ENCODE peak calls at places on chromosomes 4 and X, in four cellular contexts. W, B, V and R are unnamed samples.

GRCh38 chrX:134006484-134007161 is 21.2 kb upstream of the GPC3 start:
- DNase-seq in V (no peak), W (no peak), B (no peak), R (no peak)

GRCh38 chr4:153962311-153963039 is 173.6 kb upstream of the SFRP2 start:
- DNase-seq in W (no peak), V (no peak), B (no peak), R (no peak)

GRCh38 chr4:48481581-48481980 is 1.6 kb upstream of the SLC10A4 start:
- DNase-seq in B (no peak), V (no peak), W (no peak), R (no peak)

GRCh38 chr4:128572778-128573241 is 236.7 kb upstream of the JADE1 start:
- DNase-seq in V (no peak), B (no peak), W (no peak), R (no peak)

GRCh38 chrX:52359614-52360232 is 9.1 kb upstream of the XAGE2 start:
- DNase-seq in W (no peak), V (no peak), B (no peak), R (no peak)

GRCh38 chrX:2549874-2550273 is 49.1 kb upstream of the DHRSX start:
- DNase-seq in B (no peak), W (no peak), V (no peak), R (no peak)

GRCh38 chr4:15034071-15034764 is 31.9 kb downstream of the CPEB2 start:
- DNase-seq in W (no peak), V (peak; percentile 68), B (no peak), R (no peak)

GRCh38 chr4:169707958-169708643 is 49.6 kb downstream of the HPF1 start:
- DNase-seq in B (no peak), W (no peak), V (peak; percentile 31), R (no peak)

GRCh38 chrX:4830880-4831557 is 1117.6 kb upstream of the PRKX start:
- DNase-seq in W (no peak), V (no peak), B (no peak), R (no peak)

GRCh38 chrX:139559383-139560042 is 29.0 kb downstream of the F9 start:
- DNase-seq in B (peak; percentile 10), V (peak; percentile 43), W (no peak), R (no peak)

GRCh38 chrX:85243761-85244410 is at the start of the genes SATL1 and ZNF711:
- DNase-seq in V (peak; percentile 51), W (peak; percentile 24), B (peak; percentile 54), R (no peak)

GRCh38 chr4:25351777-25352421 is 25.2 kb upstream of the ANAPC4 start:
- DNase-seq in V (peak; percentile 72), W (no peak), B (no peak), R (no peak)

GRCh38 chr4:19319607-19320006 is 932.1 kb upstream of the SLIT2 start:
- DNase-seq in W (no peak), B (no peak), V (no peak), R (no peak)

GRCh38 chr4:62871057-62871456 is 1538.2 kb downstream of the TECRL start:
- DNase-seq in V (no peak), B (no peak), W (no peak), R (no peak)

GRCh38 chrX:581717-582116 is 48.9 kb upstream of the SHOX start:
- DNase-seq in W (no peak), B (no peak), V (no peak), R (no peak)

GRCh38 chr4:184906480-184907097 is 80.8 kb upstream of the ACSL1 start:
- DNase-seq in V (no peak), W (no peak), B (no peak), R (no peak)

GRCh38 chr4:121648518-121648917 is 48.3 kb downstream of the ANXA5 start:
- DNase-seq in V (no peak), B (no peak), W (no peak), R (no peak)

GRCh38 chr4:38860788-38861424 is 4.3 kb upstream of the TLR6 start:
- DNase-seq in V (peak; percentile 26), B (peak; percentile 67), W (peak; percentile 67), R (no peak)

GRCh38 chr4:99723555-99724450 is 66.2 kb upstream of the C4orf54 start:
- DNase-seq in W (no peak), B (peak; percentile 76), V (peak; percentile 88), R (peak; percentile 81)

GRCh38 chr4:138632856-138633255 is 382.7 kb upstream of the NOCT start:
- DNase-seq in B (no peak), V (no peak), W (no peak), R (no peak)

GRCh38 chrX:153829799-153830631 is at the start of gene PDZD4:
- DNase-seq in W (no peak), V (no peak), B (no peak), R (no peak)
- H3K4me3 ChIP-seq in W (peak within 1 kb of the TSS; percentile 51), V (no peak within 1 kb of the TSS), B (peak within 1 kb of the TSS; percentile 26), R (peak within 1 kb of the TSS; percentile 31)

GRCh38 chrX:10048076-10048475 is 80.9 kb downstream of the CLDN34 start:
- DNase-seq in B (no peak), V (no peak), W (no peak), R (no peak)
- H3K4me1 ChIP-seq in B (no peaks in the 10 kb centered on the region), V (peaks cover 8% of the 10 kb centered on the region), W (no peaks in the 10 kb centered on the region), R (no peaks in the 10 kb centered on the region)

GRCh38 chrX:135522132-135522530 is 1.7 kb downstream of the INTS6L start:
- DNase-seq in B (no peak), W (no peak), V (no peak), R (no peak)

GRCh38 chrX:135522878-135523693 is 2.6 kb downstream of the INTS6L start:
- DNase-seq in W (no peak), V (no peak), B (no peak), R (no peak)

GRCh38 chrX:135520022-135520552 is 373 bp upstream of the INTS6L start:
- DNase-seq in V (peak; percentile 60), B (no peak), W (no peak), R (no peak)

GRCh38 chrX:135520553-135521404 is at the start of gene INTS6L:
- DNase-seq in W (peak; percentile 94), B (peak; percentile 91), V (peak; percentile 88), R (peak; percentile 67)

GRCh38 chrX:135521405-135522131 is 1.1 kb downstream of the INTS6L start:
- DNase-seq in V (peak; percentile 85), W (peak; percentile 77), B (peak; percentile 88), R (peak; percentile 62)
- TF ChIP-seq POLR2A in V (peak; percentile 60), W (peak; percentile 41), B (peak; percentile 85), R (peak; percentile 33)

GRCh38 chrX:40064055-40064597 is 33.6 kb downstream of the BCOR start:
- DNase-seq in V (no peak), W (no peak), B (no peak), R (no peak)

GRCh38 chrX:40063555-40063954 is 34.2 kb downstream of the BCOR start:
- DNase-seq in W (no peak), V (no peak), B (no peak), R (no peak)

GRCh38 chrX:40061005-40061404 is 36.8 kb downstream of the BCOR start:
- DNase-seq in V (no peak), W (no peak), B (no peak), R (no peak)

GRCh38 chrX:40061871-40062524 is 35.8 kb downstream of the BCOR start:
- DNase-seq in W (no peak), V (no peak), B (no peak), R (no peak)

GRCh38 chrX:40062525-40063193 is 35.1 kb downstream of the BCOR start:
- DNase-seq in W (no peak), V (no peak), B (no peak), R (no peak)
- H3K4me3 ChIP-seq in W (no peak overlapping the region), V (no peak overlapping the region), B (no peak overlapping the region), R (no peak overlapping the region)

DNA sequence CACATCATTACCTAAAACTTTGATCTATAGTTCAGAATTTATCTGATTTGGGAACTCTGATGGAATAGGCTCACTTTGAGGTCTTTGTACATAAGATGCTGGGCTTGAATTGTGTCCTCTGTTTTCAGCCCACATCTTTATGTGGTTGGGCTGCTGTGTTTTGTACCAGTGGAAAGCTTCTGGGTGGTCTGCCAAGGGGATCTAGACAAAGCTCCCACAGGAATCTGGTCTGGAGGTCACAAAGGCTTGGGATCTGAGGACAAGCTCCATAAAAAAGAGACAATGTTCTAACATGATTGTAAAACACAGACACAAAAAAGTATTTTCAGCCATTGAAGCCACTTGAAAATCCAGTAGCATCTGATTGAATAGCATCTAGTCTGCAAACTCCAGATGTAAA is 393.5 kb upstream of the PITX2 start:
- DNase-seq in V (no peak), B (no peak), W (no peak), R (no peak)
- H3K4me1 ChIP-seq in V (no peaks in the 10 kb centered on the region), B (no peaks in the 10 kb centered on the region), W (no peaks in the 10 kb centered on the region), R (no peaks in the 10 kb centered on the region)

GRCh38 chr4:145881991-145882390 is 56.6 kb downstream of the ZNF827 start:
- DNase-seq in V (no peak), W (peak; percentile 69), B (peak; percentile 85), R (no peak)
- TF ChIP-seq POLR2A in V (no peak), W (no peak), B (no peak), R (no peak)

DNA sequence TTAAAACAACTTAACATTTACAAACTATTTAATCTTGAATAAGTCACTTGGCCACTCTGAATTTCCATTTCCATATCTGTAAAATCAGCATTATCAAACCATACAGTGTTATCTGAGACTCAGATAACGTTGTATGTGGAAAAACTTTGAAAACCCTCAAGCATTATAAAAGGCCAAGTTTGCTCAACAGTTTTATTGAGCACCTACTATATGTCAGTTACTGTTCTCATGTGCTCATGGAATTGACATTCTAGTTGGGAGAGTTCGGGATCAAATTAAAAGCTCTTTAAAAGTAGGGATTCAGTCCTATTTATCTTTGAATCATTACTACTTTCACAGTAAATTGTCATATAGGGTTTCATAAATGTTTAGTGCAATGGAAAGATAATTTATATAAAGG is 97.9 kb downstream of the FRMPD4 start:
- DNase-seq in W (no peak), V (no peak), B (no peak), R (no peak)
- H3K4me3 ChIP-seq in W (no peak overlapping the region), V (no peak overlapping the region), B (no peak overlapping the region), R (no peak overlapping the region)